ENCODE peak calls at places on chromosomes 5 and 9, in six cellular contexts. One of them, this sample, is unnamed.

GRCh38 chr9:16509946-16510504 is 360.4 kb downstream of the BNC2 start:
- DNase-seq in adipocyte: peak; percentile 52
- DNase-seq in colonic mucosa: no peak
- DNase-seq in stimulated activated CD8-positive, alpha-beta memory T cell treated with anti-CD3 and anti-CD28 coated beads, Interleukin-12 subunit alpha, Interleukin-12 subunit beta, amount 100 ng/mL, for 1 hour: no peak
- DNase-seq in OCI-LY7: no peak
- DNase-seq in anterior cingulate cortex: no peak
- DNase-seq in this sample: no peak

GRCh38 chr5:121199238-121199999 is 652.3 kb upstream of the FTMT start:
- DNase-seq in OCI-LY7: no peak
- DNase-seq in stimulated activated CD8-positive, alpha-beta memory T cell treated with anti-CD3 and anti-CD28 coated beads, Interleukin-12 subunit alpha, Interleukin-12 subunit beta, amount 100 ng/mL, for 1 hour: no peak
- DNase-seq in anterior cingulate cortex: no peak
- DNase-seq in adipocyte: peak; percentile 69
- DNase-seq in colonic mucosa: no peak
- DNase-seq in this sample: no peak

GRCh38 chr5:128349044-128349629 is 188.9 kb downstream of the FBN2 start:
- DNase-seq in adipocyte: no peak
- DNase-seq in OCI-LY7: no peak
- DNase-seq in colonic mucosa: peak; percentile 85
- DNase-seq in anterior cingulate cortex: no peak
- DNase-seq in stimulated activated CD8-positive, alpha-beta memory T cell treated with anti-CD3 and anti-CD28 coated beads, Interleukin-12 subunit alpha, Interleukin-12 subunit beta, amount 100 ng/mL, for 1 hour: no peak
- DNase-seq in this sample: no peak

GRCh38 chr5:78647838-78648358 is 674 bp downstream of the LHFPL2 start:
- DNase-seq in anterior cingulate cortex: peak; percentile 72
- DNase-seq in OCI-LY7: no peak
- DNase-seq in adipocyte: peak; percentile 78
- DNase-seq in stimulated activated CD8-positive, alpha-beta memory T cell treated with anti-CD3 and anti-CD28 coated beads, Interleukin-12 subunit alpha, Interleukin-12 subunit beta, amount 100 ng/mL, for 1 hour: no peak
- DNase-seq in colonic mucosa: peak; percentile 62
- DNase-seq in this sample: no peak

GRCh38 chr9:79780559-79780958 is 208.8 kb downstream of the TLE4 start:
- DNase-seq in adipocyte: no peak
- DNase-seq in stimulated activated CD8-positive, alpha-beta memory T cell treated with anti-CD3 and anti-CD28 coated beads, Interleukin-12 subunit alpha, Interleukin-12 subunit beta, amount 100 ng/mL, for 1 hour: no peak
- DNase-seq in colonic mucosa: no peak
- DNase-seq in anterior cingulate cortex: no peak
- DNase-seq in OCI-LY7: no peak
- DNase-seq in this sample: no peak

GRCh38 chr5:179310439-179311090 is 34.7 kb downstream of the ADAMTS2 start:
- DNase-seq in adipocyte: no peak
- DNase-seq in OCI-LY7: no peak
- DNase-seq in stimulated activated CD8-positive, alpha-beta memory T cell treated with anti-CD3 and anti-CD28 coated beads, Interleukin-12 subunit alpha, Interleukin-12 subunit beta, amount 100 ng/mL, for 1 hour: no peak
- DNase-seq in colonic mucosa: no peak
- DNase-seq in anterior cingulate cortex: no peak
- DNase-seq in this sample: no peak

GRCh38 chr9:127838375-127839078 is 15.9 kb downstream of the ENG start:
- DNase-seq in stimulated activated CD8-positive, alpha-beta memory T cell treated with anti-CD3 and anti-CD28 coated beads, Interleukin-12 subunit alpha, Interleukin-12 subunit beta, amount 100 ng/mL, for 1 hour: no peak
- DNase-seq in colonic mucosa: peak; percentile 50
- DNase-seq in adipocyte: peak; percentile 89
- DNase-seq in anterior cingulate cortex: no peak
- DNase-seq in OCI-LY7: no peak
- DNase-seq in this sample: no peak

GRCh38 chr9:126700903-126701819 is 87.4 kb downstream of the LMX1B start:
- DNase-seq in colonic mucosa: no peak
- DNase-seq in stimulated activated CD8-positive, alpha-beta memory T cell treated with anti-CD3 and anti-CD28 coated beads, Interleukin-12 subunit alpha, Interleukin-12 subunit beta, amount 100 ng/mL, for 1 hour: no peak
- DNase-seq in anterior cingulate cortex: no peak
- DNase-seq in adipocyte: no peak
- DNase-seq in OCI-LY7: no peak
- DNase-seq in this sample: no peak

GRCh38 chr5:84725946-84726570 is 341.4 kb upstream of the EDIL3 start:
- DNase-seq in adipocyte: no peak
- DNase-seq in stimulated activated CD8-positive, alpha-beta memory T cell treated with anti-CD3 and anti-CD28 coated beads, Interleukin-12 subunit alpha, Interleukin-12 subunit beta, amount 100 ng/mL, for 1 hour: no peak
- DNase-seq in anterior cingulate cortex: no peak
- DNase-seq in OCI-LY7: no peak
- DNase-seq in colonic mucosa: no peak
- DNase-seq in this sample: no peak

GRCh38 chr5:9947231-9947693 is 302.4 kb downstream of the ATPSCKMT start:
- DNase-seq in anterior cingulate cortex: no peak
- DNase-seq in stimulated activated CD8-positive, alpha-beta memory T cell treated with anti-CD3 and anti-CD28 coated beads, Interleukin-12 subunit alpha, Interleukin-12 subunit beta, amount 100 ng/mL, for 1 hour: no peak
- DNase-seq in OCI-LY7: no peak
- DNase-seq in colonic mucosa: no peak
- DNase-seq in adipocyte: no peak
- DNase-seq in this sample: no peak

This sample was measured in GM18507.